ENCODE peak calls at places on chromosomes 11 and 22, in six cellular contexts. S is hepatocyte, B is HCT116, X is GM23248, A is SK-N-SH, O is Karpas-422. J is an unnamed sample. For H3K9me2, H3K79me2 and H3K9me3, the result is how much of the 10 kb centered on the place peaks cover.

GRCh38 chr11:79087238-79087956 is 353.4 kb downstream of the TENM4 start:
- DNase-seq in S (peak), B (no peak), X (peak), A (peak), O (no peak), J (no peak)

GRCh38 chr11:27429740-27430451 is 42.7 kb downstream of the LGR4 start:
- DNase-seq in S (no peak), B (no peak), X (peak), A (peak), O (no peak), J (no peak)

GRCh38 chr11:35798423-35798822 is 135.8 kb downstream of the TRIM44 start:
- DNase-seq in S (no peak), B (no peak), X (peak), A (no peak), O (no peak), J (no peak)

GRCh38 chr11:119701591-119702260 is 27.3 kb downstream of the NECTIN1 start:
- DNase-seq in S (no peak), B (no peak), X (no peak), A (peak), O (no peak), J (no peak)

GRCh38 chr11:57798905-57799559 is 37.4 kb downstream of the CTNND1 start:
- DNase-seq in S (peak), B (peak), X (peak), A (no peak), O (no peak), J (no peak)

GRCh38 chr11:77081381-77081851 is 14.6 kb downstream of the CAPN5 start:
- DNase-seq in S (no peak), B (no peak), X (no peak), A (peak), O (no peak), J (no peak)

GRCh38 chr11:119422505-119423416 is at the start of gene THY1:
- DNase-seq in S (peak), B (no peak), X (peak), A (peak), O (no peak), J (no peak)

GRCh38 chr11:58028687-58029411 is 1.9 kb upstream of the OR6Q1 start:
- DNase-seq in S (no peak), B (no peak), X (peak), A (no peak), O (no peak), J (no peak)

GRCh38 chr22:20904008-20904979 is 12.9 kb upstream of the CRKL start:
- DNase-seq in S (peak), B (peak), X (peak), A (no peak), O (no peak), J (no peak)

GRCh38 chr11:55852141-55852540 is 13.6 kb downstream of the OR5D16 start:
- DNase-seq in S (no peak), B (no peak), X (no peak), A (no peak), O (no peak), J (no peak)

GRCh38 chr11:132898676-132899075 is 633.6 kb downstream of the OPCML start:
- DNase-seq in S (no peak), B (no peak), X (no peak), A (no peak), O (no peak), J (no peak)
- H3K9me2 ChIP-seq in S (under half), B (under half), X (under half), A (under half), O (under half), J (under half)

GRCh38 chr11:71241721-71242259 is 10.6 kb downstream of the SHANK2 start:
- DNase-seq in S (no peak), B (no peak), X (no peak), A (no peak), O (no peak), J (no peak)

GRCh38 chr11:71239581-71239980 is 12.8 kb downstream of the SHANK2 start:
- DNase-seq in S (no peak), B (no peak), X (no peak), A (peak), O (no peak), J (no peak)

GRCh38 chr11:71238941-71239340 is 13.4 kb downstream of the SHANK2 start:
- DNase-seq in S (no peak), B (no peak), X (no peak), A (peak), O (no peak), J (no peak)

GRCh38 chr11:71240061-71240690 is 12.2 kb downstream of the SHANK2 start:
- DNase-seq in S (no peak), B (no peak), X (no peak), A (peak), O (no peak), J (no peak)

DNA sequence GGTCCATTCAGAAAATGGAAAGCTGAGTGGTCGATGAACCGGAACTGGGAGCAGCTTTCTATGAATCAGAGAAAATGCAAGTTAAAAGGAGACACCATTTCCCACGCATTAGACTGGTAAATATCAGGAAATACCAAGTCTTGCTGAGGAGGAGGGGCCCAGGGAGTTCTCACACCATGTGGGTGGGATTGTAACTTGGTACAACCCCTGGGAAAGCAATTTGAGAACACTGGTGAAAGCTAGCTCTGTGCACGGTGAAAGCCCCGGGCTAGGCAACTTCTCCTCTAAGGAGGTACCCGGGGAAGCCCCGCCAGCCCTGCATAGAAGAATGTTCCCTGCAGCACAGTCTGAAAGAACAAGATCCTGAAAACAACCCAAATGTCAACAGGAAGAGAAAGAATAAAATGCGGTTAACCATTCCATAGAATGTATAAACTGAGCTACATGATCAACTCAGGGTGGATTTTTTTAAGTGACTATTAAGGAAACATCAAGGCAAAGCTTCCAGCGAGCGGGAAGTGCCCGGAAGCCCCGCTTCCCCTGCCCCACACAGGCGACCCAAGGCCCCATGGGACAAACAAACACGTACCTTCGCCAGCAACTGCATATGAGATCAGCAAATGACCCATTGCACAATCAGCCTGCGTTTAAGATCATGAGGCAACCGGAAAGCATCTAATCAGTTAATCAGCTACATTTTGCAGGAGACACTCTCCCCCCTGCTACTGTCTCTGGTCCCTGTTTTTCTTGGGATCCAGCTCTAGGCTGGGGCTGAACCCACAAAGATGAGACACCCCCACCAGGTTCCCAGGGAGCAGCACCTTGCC is 11.3 kb downstream of the SHANK2 start:
- DNase-seq in S (peak), B (no peak), X (peak), A (peak), O (peak), J (no peak)
- H3K79me2 ChIP-seq in S (half or more), B (under half), X (under half), A (under half), O (under half), J (under half)

GRCh38 chr22:49527611-49528419 is 299.9 kb downstream of the BRD1 start:
- DNase-seq in S (no peak), B (no peak), X (no peak), A (no peak), O (no peak), J (no peak)

GRCh38 chr22:49524362-49524761 is 303.3 kb downstream of the BRD1 start:
- DNase-seq in S (no peak), B (no peak), X (no peak), A (no peak), O (peak), J (no peak)

GRCh38 chr22:49523374-49524008 is 304.2 kb downstream of the BRD1 start:
- DNase-seq in S (no peak), B (no peak), X (no peak), A (no peak), O (no peak), J (no peak)

GRCh38 chr22:49525776-49526535 is 301.7 kb downstream of the BRD1 start:
- DNase-seq in S (no peak), B (no peak), X (no peak), A (no peak), O (peak), J (no peak)

DNA sequence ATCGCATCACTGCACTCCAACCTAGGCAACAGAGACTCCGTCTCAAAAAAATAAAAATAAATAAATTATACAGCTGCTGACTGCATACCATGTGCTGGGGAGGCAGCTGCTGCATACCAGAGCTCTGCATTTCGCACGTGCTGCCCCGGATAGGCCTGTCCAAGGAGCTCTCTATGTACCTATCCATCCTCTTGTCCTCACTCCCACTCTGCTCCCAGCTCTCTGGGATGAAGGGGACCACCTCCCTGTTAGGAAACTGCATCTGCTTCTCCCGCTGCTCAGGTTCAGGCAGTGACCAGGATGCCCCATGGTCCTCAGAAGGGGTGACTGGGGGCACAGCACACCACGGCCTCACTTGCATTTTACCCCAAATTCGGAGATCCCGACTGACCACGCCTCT is 302.3 kb downstream of the BRD1 start:
- DNase-seq in S (no peak), B (no peak), X (no peak), A (no peak), O (peak), J (no peak)
- H3K9me3 ChIP-seq in S (under half), B (under half), X (under half), A (under half), O (under half), J (under half)

DNA sequence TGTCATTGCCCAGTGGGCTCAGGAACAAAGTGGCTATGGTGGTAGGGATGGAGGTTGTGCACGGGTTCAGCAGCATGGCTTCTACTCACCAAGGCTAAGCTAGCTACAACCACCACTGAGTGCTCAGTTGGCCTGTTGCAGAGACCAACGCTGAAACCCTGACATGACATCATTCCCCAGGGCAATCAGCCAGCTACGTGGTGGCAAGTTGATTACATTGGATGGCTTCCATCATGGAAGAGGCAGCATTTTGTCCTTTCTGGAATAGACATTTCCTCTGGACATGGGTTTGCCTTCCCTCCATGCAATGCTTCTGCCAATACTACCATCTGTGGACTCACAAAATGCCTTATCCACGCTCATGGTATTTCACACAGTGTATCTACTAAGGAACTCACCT is 634.3 kb downstream of the OPCML start:
- DNase-seq in S (no peak), B (no peak), X (no peak), A (no peak), O (no peak), J (no peak)
- H3K9me2 ChIP-seq in S (under half), B (under half), X (under half), A (under half), O (under half), J (under half)

DNA sequence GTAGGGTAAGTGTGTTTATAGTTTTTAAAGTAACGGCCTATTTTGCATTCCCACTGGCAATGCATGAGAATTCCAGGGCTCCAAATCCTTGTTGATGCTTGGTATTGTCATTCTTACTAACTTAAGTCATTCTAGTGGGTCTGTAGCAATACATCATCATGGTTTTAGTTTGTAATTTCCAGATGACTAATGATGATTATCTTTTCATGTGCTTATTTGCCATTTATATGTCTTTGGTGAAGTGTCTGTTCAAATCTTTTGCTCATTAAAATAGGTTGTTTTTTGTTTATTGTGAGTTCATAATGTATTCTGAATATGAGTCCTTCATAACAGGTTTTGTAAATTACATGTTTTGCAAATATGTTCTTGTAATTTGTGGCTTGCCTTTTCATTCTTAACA is 31.2 kb downstream of the MTMR3 start:
- DNase-seq in S (peak), B (no peak), X (peak), A (peak), O (no peak), J (no peak)
- H3K79me2 ChIP-seq in S (half or more), B (half or more), X (half or more), A (half or more), O (under half), J (under half)

DNA sequence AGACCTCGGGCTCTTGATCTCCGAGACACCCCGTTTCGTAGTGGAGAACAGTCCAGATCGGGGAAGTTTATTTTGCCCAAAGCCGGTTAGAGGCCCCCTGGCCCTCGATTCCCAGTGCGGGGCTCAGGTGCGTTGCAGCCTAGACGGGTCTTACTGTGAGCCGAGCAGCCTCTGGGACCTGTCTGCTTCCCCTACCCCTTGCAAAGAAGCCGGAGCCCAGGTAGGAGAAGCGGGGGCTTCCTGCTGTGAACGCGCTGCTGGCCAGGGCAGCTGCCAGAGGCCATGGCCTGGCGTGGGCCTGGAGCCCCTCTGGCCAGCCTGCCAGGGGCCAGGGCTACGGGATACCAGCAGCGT is 619 bp downstream of the TSPO start:
- DNase-seq in S (no peak), B (no peak), X (no peak), A (no peak), O (no peak), J (peak)
- H3K9me3 ChIP-seq in S (under half), B (under half), X (under half), A (under half), O (under half), J (under half)

GRCh38 chr11:69828971-69829344 is 9.7 kb upstream of the FGF3 start:
- DNase-seq in S (no peak), B (no peak), X (no peak), A (no peak), O (no peak), J (no peak)
- H3K9me2 ChIP-seq in S (under half), B (under half), X (under half), A (under half), O (under half), J (under half)

DNA sequence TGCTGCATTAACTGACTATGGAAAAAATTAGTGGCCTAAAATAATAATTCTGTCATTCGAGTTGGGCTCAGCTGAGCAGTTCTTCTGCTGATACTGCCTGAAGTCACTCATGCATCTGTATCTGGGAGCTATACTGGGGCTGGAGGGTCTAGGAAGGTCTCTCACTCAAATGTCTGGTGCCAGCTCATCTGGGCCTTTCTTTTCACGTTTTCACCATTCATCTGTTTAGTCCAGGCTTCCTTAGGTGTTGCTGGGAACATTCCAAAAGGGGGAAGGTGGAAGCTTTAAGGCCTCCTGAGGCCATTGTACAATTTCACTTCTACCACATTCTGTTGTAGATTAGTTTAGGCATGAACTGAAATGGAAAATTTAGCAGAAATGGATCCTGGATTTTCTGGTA is 28.0 kb downstream of the YAP1 start:
- DNase-seq in S (no peak), B (no peak), X (peak), A (no peak), O (no peak), J (no peak)
- H3K79me2 ChIP-seq in S (half or more), B (half or more), X (half or more), A (half or more), O (under half), J (under half)

GRCh38 chr11:2818503-2818902 is 67.1 kb downstream of the CDKN1C start:
- DNase-seq in S (no peak), B (no peak), X (no peak), A (no peak), O (no peak), J (no peak)
- H3K9me3 ChIP-seq in S (under half), B (under half), X (under half), A (under half), O (under half), J (under half)

GRCh38 chr22:25976346-25976745 is 192.9 kb upstream of the SEZ6L start:
- DNase-seq in S (no peak), B (no peak), X (no peak), A (no peak), O (no peak), J (no peak)

DNA sequence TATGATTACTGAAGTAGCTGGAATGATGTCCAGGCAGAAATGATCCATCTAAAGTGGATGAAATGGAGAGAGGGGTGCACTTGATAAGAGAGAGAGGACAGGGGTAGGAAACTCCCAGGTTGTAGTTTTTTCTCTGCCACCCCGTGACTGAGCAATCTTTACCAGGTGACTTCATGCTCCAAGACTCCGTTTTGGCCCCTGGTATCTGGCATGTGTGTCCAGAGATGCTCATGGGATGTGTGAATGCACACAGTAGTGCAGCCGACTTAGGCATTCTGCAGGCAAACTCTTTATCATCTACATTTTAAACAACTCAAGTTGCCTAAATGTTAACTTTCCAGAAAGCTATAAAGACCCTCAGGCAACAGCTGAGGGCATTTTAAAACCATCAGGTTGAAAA is 189.3 kb upstream of the SEZ6L start:
- DNase-seq in S (no peak), B (no peak), X (no peak), A (no peak), O (no peak), J (no peak)
- H3K9me2 ChIP-seq in S (under half), B (under half), X (under half), A (under half), O (under half), J (under half)